ENCODE peak calls at places on chromosomes 3 and 15, in seven cellular contexts. N, A, G, Z, V, L and C are unnamed samples.

GRCh38 chr3:119834754-119835365 is 53.0 kb downstream of the NR1I2 start:
- ATAC-seq in N (no peak), A (no peak), G (no peak), Z (no peak), V (no peak), L (no peak), C (no peak)

GRCh38 chr15:48507416-48508065 is 138.0 kb downstream of the FBN1 start:
- ATAC-seq in N (peak), A (peak), G (peak), Z (peak), V (no peak), L (peak), C (peak)

GRCh38 chr3:88596451-88596850 is 446.7 kb downstream of the C3orf38 start:
- ATAC-seq in N (no peak), A (no peak), G (no peak), Z (no peak), V (no peak), L (no peak), C (no peak)

GRCh38 chr15:34987623-34987981 is 485 bp downstream of the ZNF770 start:
- ATAC-seq in N (peak), A (peak), G (peak), Z (peak), V (no peak), L (no peak), C (peak)

GRCh38 chr3:77373619-77374018 is 333.7 kb downstream of the ROBO2 start:
- ATAC-seq in N (no peak), A (no peak), G (no peak), Z (no peak), V (no peak), L (no peak), C (no peak)

GRCh38 chr3:14810070-14810732 is 8.6 kb upstream of the FGD5 start:
- ATAC-seq in N (peak), A (peak), G (peak), Z (peak), V (no peak), L (no peak), C (no peak)

GRCh38 chr15:66698318-66698961 is 3.6 kb upstream of the SMAD6 start:
- ATAC-seq in N (peak), A (no peak), G (peak), Z (peak), V (no peak), L (no peak), C (peak)

GRCh38 chr3:148026009-148026588 is 616.9 kb downstream of the ZIC1 start:
- ATAC-seq in N (no peak), A (no peak), G (no peak), Z (no peak), V (no peak), L (no peak), C (no peak)

GRCh38 chr3:123765475-123766166 is 118.5 kb downstream of the MYLK start:
- ATAC-seq in N (no peak), A (no peak), G (no peak), Z (no peak), V (no peak), L (no peak), C (no peak)

GRCh38 chr3:144033235-144033579 is 61.6 kb downstream of the DIPK2A start:
- ATAC-seq in N (no peak), A (no peak), G (no peak), Z (no peak), V (no peak), L (no peak), C (no peak)

GRCh38 chr15:35547775-35548364 is 1.9 kb upstream of the DPH6 start:
- ATAC-seq in N (no peak), A (no peak), G (no peak), Z (no peak), V (no peak), L (no peak), C (no peak)